ENCODE peak calls at places on chromosome 14, in five cellular contexts. P is NB4, J is BE2C, N is ovary, I is AG09319. Z is an unnamed sample.

GRCh38 chr14:102508410-102508773 is 1.2 kb downstream of the ANKRD9 start:
- DNase-seq in J (no peak), I (no peak), P (no peak), N (no peak), Z (no peak)

GRCh38 chr14:55780156-55780946 is 200.3 kb downstream of the KTN1 start:
- DNase-seq in I (peak), N (no peak), P (no peak), J (no peak), Z (no peak)

GRCh38 chr14:94748667-94749347 is 21.1 kb downstream of the GSC start:
- DNase-seq in J (peak), P (peak), I (no peak), N (no peak), Z (peak)

GRCh38 chr14:89851031-89851430 is 103.5 kb downstream of the EFCAB11 start:
- DNase-seq in I (no peak), P (no peak), N (no peak), J (no peak), Z (no peak)

GRCh38 chr14:95133282-95133681 is 24.0 kb downstream of the DICER1 start:
- DNase-seq in I (no peak), P (no peak), N (no peak), J (no peak), Z (no peak)

GRCh38 chr14:61997146-61997545 is 234.9 kb downstream of the SNAPC1 start:
- DNase-seq in P (no peak), I (no peak), J (no peak), N (no peak), Z (no peak)

GRCh38 chr14:40393143-40393542 is 960.9 kb upstream of the FBXO33 start:
- DNase-seq in N (no peak), P (no peak), I (no peak), J (no peak), Z (no peak)

GRCh38 chr14:75063491-75064204 is at the start of gene ACYP1:
- DNase-seq in I (peak), P (peak), J (peak), N (peak), Z (peak)

GRCh38 chr14:68377459-68377858 is 415.4 kb downstream of the ZFP36L1 start:
- DNase-seq in P (peak), N (no peak), J (no peak), I (no peak), Z (no peak)

GRCh38 chr14:30034049-30034635 is 106.5 kb upstream of the PRKD1 start:
- DNase-seq in N (no peak), I (no peak), J (no peak), P (no peak), Z (no peak)

GRCh38 chr14:104282332-104283196 is 144.2 kb downstream of the KIF26A start:
- DNase-seq in J (peak), I (no peak), N (peak), P (no peak), Z (peak)

GRCh38 chr14:103730490-103731035 is 15.0 kb downstream of the ZFYVE21 start:
- DNase-seq in P (no peak), N (peak), I (no peak), J (peak), Z (no peak)

GRCh38 chr14:104341532-104342434 is 203.4 kb downstream of the KIF26A start:
- DNase-seq in I (no peak), P (peak), N (peak), J (peak), Z (peak)

GRCh38 chr14:67428501-67429031 is 16.6 kb upstream of the PLEK2 start:
- DNase-seq in I (no peak), J (no peak), P (no peak), N (no peak), Z (no peak)

GRCh38 chr14:75831455-75831854 is 150.3 kb downstream of the TGFB3 start:
- DNase-seq in I (peak), J (no peak), N (peak), P (peak), Z (no peak)

GRCh38 chr14:26966942-26967341 is 369.1 kb upstream of the NOVA1 start:
- DNase-seq in I (no peak), N (no peak), J (no peak), P (no peak), Z (no peak)

GRCh38 chr14:95121911-95122696 is 35.2 kb downstream of the DICER1 start:
- DNase-seq in J (no peak), I (no peak), P (no peak), N (no peak), Z (no peak)

GRCh38 chr14:95104911-95105310 is 52.4 kb downstream of the DICER1 start:
- DNase-seq in P (no peak), I (no peak), J (no peak), N (no peak), Z (no peak)

GRCh38 chr14:94388027-94388895 is at the start of gene SERPINA1:
- DNase-seq in N (no peak), I (no peak), J (no peak), P (no peak), Z (no peak)

GRCh38 chr14:88013750-88014349 is 8.9 kb downstream of the GPR65 start:
- DNase-seq in I (peak), P (peak), N (peak), J (peak), Z (peak)

GRCh38 chr14:104363891-104364760 is 215.4 kb upstream of the C14orf180 start:
- DNase-seq in I (no peak), J (no peak), P (no peak), N (no peak), Z (peak)

GRCh38 chr14:37401093-37401492 is 194.0 kb downstream of the FOXA1 start:
- DNase-seq in P (no peak), I (no peak), J (no peak), N (no peak), Z (no peak)

GRCh38 chr14:24508155-24508554 is at the start of gene CMA1:
- DNase-seq in I (no peak), P (peak), N (no peak), J (no peak), Z (no peak)

DNA sequence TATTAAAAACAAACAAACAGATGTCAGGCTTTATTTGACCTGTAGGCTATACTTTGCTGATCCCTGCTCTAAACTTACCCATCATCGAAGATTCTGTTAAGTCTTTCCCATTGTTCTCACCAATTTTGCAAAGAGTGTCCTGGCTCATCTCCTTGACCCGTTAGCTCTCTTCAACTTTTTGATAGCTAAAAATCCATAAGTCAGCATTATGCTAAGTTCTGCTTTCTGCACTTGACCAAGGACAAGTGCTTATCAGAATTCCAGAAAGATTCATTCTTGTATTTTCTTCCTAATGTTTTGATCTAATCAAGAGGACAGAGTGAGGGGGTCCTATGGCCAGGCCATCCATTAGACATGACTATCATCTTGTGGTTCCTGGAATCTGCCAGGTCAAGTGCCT is 503.5 kb downstream of the FUT8 start:
- DNase-seq in N (no peak), I (no peak), P (no peak), J (no peak), Z (no peak)
- TF ChIP-seq CTCF in N (no peak), I (no peak), P (no peak), J (no peak), Z (no peak)

GRCh38 chr14:99441157-99441870 is 39.3 kb downstream of the SETD3 start:
- DNase-seq in N (no peak), I (no peak), P (peak), J (peak), Z (peak)
- TF ChIP-seq CTCF in N (no peak), I (no peak), P (peak), J (peak), Z (peak)

DNA sequence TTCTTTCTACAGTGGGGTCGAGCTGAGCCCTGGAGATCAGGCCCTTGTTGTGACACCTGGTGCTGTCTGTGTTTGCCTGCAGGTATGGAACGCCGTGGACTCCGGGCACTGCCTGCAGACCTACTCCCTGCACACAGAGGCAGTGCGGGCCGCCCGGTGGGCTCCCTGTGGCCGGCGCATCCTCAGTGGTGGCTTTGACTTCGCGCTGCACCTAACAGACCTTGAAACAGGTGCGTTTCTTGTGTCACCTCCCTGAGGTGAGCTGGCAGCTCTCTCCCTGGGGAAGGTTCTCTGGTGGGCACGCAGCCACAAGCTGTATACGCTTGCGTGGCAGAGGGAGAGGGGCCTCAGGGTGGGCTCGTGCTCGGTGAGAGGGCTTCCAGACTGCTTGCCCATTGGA is 119.3 kb downstream of the BEGAIN start:
- DNase-seq in I (no peak), J (no peak), N (no peak), P (no peak), Z (no peak)
- TF ChIP-seq CTCF in I (no peak), J (no peak), N (no peak), P (no peak), Z (no peak)

GRCh38 chr14:59882957-59883356 is 12.4 kb upstream of the RTN1 start:
- DNase-seq in I (no peak), P (peak), J (no peak), N (no peak), Z (no peak)
- TF ChIP-seq CTCF in I (no peak), P (peak), J (peak), N (no peak), Z (peak)

GRCh38 chr14:23294734-23295561 is 7.7 kb downstream of the PPP1R3E start:
- DNase-seq in N (no peak), J (peak), I (no peak), P (peak), Z (peak)
- TF ChIP-seq CTCF in N (peak), J (peak), I (peak), P (peak), Z (peak)

DNA sequence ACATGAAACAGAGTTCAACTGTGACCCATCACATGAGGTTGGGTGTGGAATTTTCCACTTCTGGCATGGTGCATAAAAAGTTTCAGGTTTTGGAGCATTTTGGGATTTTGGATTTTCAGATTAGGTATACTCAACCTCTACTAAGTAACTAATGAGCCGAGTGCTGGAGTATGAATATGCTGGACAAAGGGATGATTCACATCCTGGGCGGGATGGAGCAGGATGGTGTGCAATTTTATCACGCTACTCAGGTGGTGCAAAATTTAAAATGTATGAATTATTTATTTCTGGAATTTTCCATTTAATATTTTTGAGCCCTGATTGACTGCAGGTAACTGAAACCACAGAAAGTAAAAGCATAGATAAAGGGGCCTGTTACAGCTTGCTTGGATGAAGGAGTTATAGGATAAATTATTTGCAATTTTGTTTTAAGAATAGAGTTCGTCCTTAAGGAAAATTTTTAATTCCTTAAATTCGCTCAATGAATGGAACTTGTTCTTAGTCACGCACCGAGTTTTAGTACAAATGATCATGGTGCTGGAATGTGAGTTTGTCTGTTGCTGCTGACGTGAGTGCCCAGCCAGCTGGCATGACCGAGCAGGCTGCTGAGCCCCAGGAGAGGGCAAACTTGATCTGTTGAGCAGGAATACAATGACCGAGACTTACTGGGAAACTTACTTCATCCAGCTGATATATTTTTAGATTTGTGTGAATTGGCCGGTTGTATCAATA is 176.3 kb downstream of the ESR2 start:
- DNase-seq in P (no peak), I (peak), J (no peak), N (no peak), Z (no peak)
- TF ChIP-seq CTCF in P (no peak), I (peak), J (no peak), N (no peak), Z (no peak)

GRCh38 chr14:101070540-101071492 is 167.3 kb upstream of the RTL1 start:
- DNase-seq in J (no peak), I (no peak), P (no peak), N (peak), Z (no peak)

GRCh38 chr14:101072531-101072930 is 169.0 kb upstream of the RTL1 start:
- DNase-seq in P (peak), N (no peak), I (no peak), J (peak), Z (no peak)

GRCh38 chr14:101071493-101071891 is 168.0 kb upstream of the RTL1 start:
- DNase-seq in P (no peak), I (no peak), N (peak), J (no peak), Z (no peak)

GRCh38 chr14:101072945-101073597 is 169.5 kb upstream of the RTL1 start:
- DNase-seq in N (peak), J (peak), P (peak), I (peak), Z (peak)

GRCh38 chr14:101072070-101072469 is 168.5 kb upstream of the RTL1 start:
- DNase-seq in J (no peak), N (peak), I (no peak), P (no peak), Z (no peak)
- TF ChIP-seq CTCF in J (no peak), N (no peak), I (no peak), P (no peak), Z (no peak)

GRCh38 chr14:51369814-51370213 is 129.8 kb downstream of the TMX1 start:
- DNase-seq in J (peak), I (no peak), P (peak), N (no peak), Z (no peak)
- TF ChIP-seq CTCF in J (peak), I (no peak), P (peak), N (no peak), Z (peak)